ENCODE peak calls at places on chromosomes 2 and 18, in eight cellular contexts. L is esophagus muscularis mucosa, J is suprapubic skin, R is IMR-90, W is stomach, X is ovary, N is A549, P is uterus. M is an unnamed sample. For H3K9me3, the result is how much of the 10 kb centered on the place peaks cover.

GRCh38 chr2:127220807-127221527 is 868 bp upstream of the CYP27C1 start:
- DNase-seq in W (no peak), L (no peak), N (peak), R (no peak), P (no peak), X (no peak), J (no peak), M (no peak)

GRCh38 chr2:224101820-224102630 is 62.9 kb upstream of the SERPINE2 start:
- DNase-seq in X (no peak), J (no peak), N (no peak), P (peak), W (no peak), R (peak), L (peak), M (no peak)

GRCh38 chr2:205032093-205032551 is 486.8 kb downstream of the PARD3B start:
- DNase-seq in N (no peak), R (no peak), X (no peak), P (no peak), J (no peak), L (no peak), W (no peak), M (no peak)

GRCh38 chr2:9548506-9548905 is 7.1 kb downstream of the ADAM17 start:
- DNase-seq in J (no peak), N (no peak), W (no peak), R (peak), L (no peak), P (no peak), X (no peak), M (no peak)

GRCh38 chr18:42765225-42765624 is 350.3 kb downstream of the RIT2 start:
- DNase-seq in W (no peak), P (no peak), J (no peak), X (no peak), L (no peak), N (no peak), R (no peak), M (no peak)

GRCh38 chr2:54629914-54630609 is 93.4 kb upstream of the EML6 start:
- DNase-seq in R (peak), W (peak), L (no peak), J (no peak), N (peak), X (no peak), P (no peak), M (peak)

GRCh38 chr2:201040867-201041628 is 30.4 kb downstream of the HYCC2 start:
- DNase-seq in P (no peak), J (no peak), R (no peak), N (no peak), L (no peak), X (no peak), W (no peak), M (no peak)

GRCh38 chr2:159735648-159736047 is 23.3 kb downstream of the MARCHF7 start:
- DNase-seq in R (no peak), N (no peak), J (no peak), W (no peak), X (no peak), L (no peak), P (no peak), M (no peak)

GRCh38 chr2:121210691-121211090 is 74.3 kb downstream of the TFCP2L1 start:
- DNase-seq in X (no peak), R (no peak), J (no peak), L (no peak), W (peak), P (no peak), N (peak), M (peak)

GRCh38 chr18:8402237-8402636 is 207.0 kb upstream of the RAB12 start:
- DNase-seq in N (no peak), J (no peak), P (no peak), X (no peak), R (no peak), W (no peak), L (no peak), M (no peak)

DNA sequence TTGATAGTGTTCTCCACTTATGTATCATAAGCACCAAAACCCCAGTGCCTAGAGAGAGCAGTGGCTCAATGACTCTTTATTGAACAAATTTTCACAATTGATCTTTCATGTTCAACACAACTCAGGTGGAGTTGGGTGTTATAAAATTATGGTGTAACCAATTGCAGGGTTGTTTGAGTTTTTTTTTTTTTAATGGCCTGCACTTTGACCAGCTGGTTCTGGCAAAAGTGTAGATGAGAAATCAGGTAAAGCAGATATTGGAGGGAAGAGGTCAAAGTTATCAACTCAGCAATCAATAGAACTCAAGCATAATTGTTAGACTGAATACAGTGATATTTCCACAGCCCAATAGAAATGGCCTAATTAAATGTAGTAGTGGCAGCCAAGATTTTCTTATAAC is 1386.3 kb downstream of the SUCLG1 start:
- DNase-seq in R (no peak), J (no peak), N (no peak), L (no peak), W (no peak), P (no peak), X (no peak), M (no peak)
- H3K9me3 ChIP-seq in R (under half), J (under half), N (under half), L (under half), W (under half), P (under half), X (under half), M (under half)

GRCh38 chr2:24491626-24492282 is 700 bp downstream of the NCOA1 start:
- DNase-seq in W (peak), J (peak), L (no peak), X (peak), N (peak), R (no peak), P (peak), M (peak)
- TF ChIP-seq CTCF in W (no peak), J (no peak), L (no peak), X (no peak), N (no peak), R (no peak), P (no peak), M (no peak)

DNA sequence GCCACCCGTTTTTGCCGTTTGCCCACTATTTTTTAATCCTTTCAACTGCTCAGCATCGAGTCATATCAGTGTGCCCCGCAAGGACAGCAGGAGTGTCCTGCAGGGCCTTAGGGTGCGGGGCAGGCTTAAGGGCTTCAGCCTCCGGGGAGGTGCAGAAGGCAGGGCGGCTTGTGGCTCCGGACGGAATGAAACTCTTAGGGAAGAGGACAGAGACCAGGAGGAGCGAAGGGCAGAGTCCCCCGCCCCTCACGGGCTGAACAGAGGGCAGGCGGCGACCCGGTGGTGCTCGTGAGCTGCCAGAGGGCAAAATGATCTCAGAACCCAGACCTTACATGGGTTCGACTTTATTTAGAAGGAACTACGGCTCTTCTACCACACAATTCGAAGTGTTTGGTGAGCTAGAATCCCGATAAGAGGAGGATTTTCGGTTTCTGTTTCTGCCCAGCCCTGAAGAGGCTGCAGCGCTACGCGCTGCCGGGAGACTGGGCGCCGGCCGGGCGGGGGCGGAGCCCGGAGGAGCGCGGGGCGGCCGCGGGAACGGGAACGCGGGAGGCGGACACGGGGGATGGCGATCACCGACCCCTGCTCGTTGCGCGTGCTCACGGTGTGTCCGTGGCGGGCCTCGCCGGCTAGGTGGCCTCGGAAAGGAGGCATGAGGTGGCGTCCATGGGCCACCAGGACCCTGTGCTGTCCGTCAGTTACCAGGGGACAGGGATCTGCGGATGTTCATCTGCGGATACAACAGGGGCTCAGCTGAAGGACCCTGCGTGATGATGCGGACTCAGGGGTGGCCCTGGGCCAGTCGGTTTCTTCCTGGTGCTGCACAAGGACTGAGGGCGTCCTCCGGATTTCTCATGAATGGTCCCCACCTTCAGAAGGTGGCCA is 4.3 kb upstream of the SP100 start:
- DNase-seq in N (peak), P (peak), R (peak), X (peak), L (peak), W (peak), J (peak), M (peak)
- TF ChIP-seq POLR2A in N (no peak), P (peak), R (peak), X (no peak), L (peak), W (no peak), J (peak), M (peak)

GRCh38 chr2:119112770-119113488 is 45.6 kb downstream of the C1QL2 start:
- DNase-seq in N (no peak), P (no peak), X (no peak), W (no peak), L (peak), J (no peak), R (no peak), M (no peak)

GRCh38 chr2:119109823-119110222 is 48.7 kb downstream of the C1QL2 start:
- DNase-seq in N (no peak), J (no peak), W (no peak), X (no peak), L (peak), R (no peak), P (no peak), M (no peak)

GRCh38 chr2:119113489-119113770 is 45.1 kb downstream of the C1QL2 start:
- DNase-seq in L (peak), J (no peak), P (no peak), W (no peak), N (no peak), X (no peak), R (no peak), M (no peak)

GRCh38 chr2:119112230-119112629 is 46.3 kb downstream of the C1QL2 start:
- DNase-seq in R (no peak), P (no peak), N (no peak), J (no peak), L (no peak), X (no peak), W (no peak), M (no peak)

GRCh38 chr2:119111115-119111975 is 47.2 kb downstream of the C1QL2 start:
- DNase-seq in P (no peak), N (no peak), X (no peak), J (no peak), R (no peak), W (no peak), L (peak), M (no peak)
- H3K9me3 ChIP-seq in P (under half), N (under half), X (under half), J (under half), R (under half), W (under half), L (under half), M (under half)

DNA sequence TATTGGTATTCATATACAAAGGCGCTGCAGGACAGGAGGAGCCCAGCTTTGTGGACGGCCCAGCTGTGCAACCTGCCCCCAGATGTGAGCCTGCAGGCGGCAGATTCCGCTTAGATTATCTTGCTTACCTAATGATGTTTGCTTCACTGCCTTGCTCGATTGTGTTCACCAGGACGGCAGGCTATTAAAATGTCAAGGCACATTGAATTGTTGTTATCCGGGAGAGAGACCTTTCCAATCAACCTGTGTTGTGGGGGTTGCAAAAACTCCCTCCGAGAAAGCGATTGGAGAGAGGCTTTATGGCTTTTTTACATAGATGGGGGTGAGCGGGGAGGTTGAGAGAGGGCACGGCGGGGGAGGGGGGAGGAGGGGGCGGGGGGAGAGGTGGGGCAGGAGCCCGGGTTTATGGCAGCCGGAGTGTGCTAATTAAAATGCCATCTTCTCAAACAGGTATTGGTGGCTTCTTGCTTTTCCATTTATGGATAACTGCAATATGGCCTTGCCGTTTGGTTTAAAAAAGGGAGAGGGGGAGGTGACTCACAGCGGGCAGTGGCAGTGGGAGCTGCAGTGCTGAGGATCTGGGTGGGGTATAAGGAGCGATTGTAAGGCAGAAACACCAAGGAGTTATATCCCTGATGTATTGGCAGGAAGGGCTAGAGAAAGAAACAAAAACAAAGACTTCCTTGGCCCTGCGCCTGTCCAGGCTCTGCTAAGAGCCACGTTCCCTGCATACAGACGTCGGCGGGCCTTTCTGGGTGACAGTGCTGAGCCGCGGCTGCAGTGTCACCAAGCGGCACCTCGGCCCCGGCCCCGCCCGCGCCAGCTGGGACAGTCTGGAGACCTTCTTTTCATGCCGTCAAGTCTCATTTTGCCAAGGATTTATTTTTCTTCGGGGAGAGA is 97.2 kb downstream of the INSIG2 start:
- DNase-seq in W (peak), X (peak), N (peak), P (peak), L (no peak), J (peak), R (peak), M (peak)
- TF ChIP-seq CTCF in W (no peak), X (no peak), N (no peak), P (no peak), L (no peak), J (no peak), R (no peak), M (no peak)

GRCh38 chr2:85756195-85756594 is 2.4 kb downstream of the ATOH8 start:
- DNase-seq in L (no peak), P (no peak), X (no peak), W (no peak), N (no peak), J (no peak), R (no peak), M (no peak)
- TF ChIP-seq POLR2A in L (no peak), P (no peak), X (no peak), W (no peak), N (no peak), J (no peak), R (no peak), M (no peak)

DNA sequence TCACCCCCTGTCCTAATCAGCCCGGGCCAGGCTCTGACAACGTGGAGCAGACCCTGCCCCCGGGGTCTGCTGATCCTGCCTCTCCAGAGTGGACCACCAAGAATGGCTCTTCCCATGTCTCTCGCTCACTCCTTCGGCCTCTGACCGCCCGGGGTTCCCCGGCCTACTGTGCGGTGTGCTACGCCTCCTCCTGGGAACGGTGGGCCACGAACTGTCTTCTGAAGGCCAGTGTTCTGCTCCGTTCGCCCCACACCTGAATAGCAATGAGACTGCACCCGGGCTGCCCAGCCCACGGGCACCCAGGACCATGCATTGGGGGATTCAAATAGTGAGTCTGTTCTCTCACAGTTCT is 189.7 kb downstream of the TWIST2 start:
- DNase-seq in L (no peak), W (no peak), X (no peak), R (no peak), N (no peak), P (no peak), J (no peak), M (no peak)
- H3K9me3 ChIP-seq in L (under half), W (under half), X (under half), R (under half), N (under half), P (under half), J (under half), M (under half)

GRCh38 chr2:191867507-191867847 is 20.6 kb upstream of the CAVIN2 start:
- DNase-seq in R (no peak), J (no peak), X (no peak), N (no peak), P (no peak), W (no peak), L (no peak), M (no peak)

GRCh38 chr2:191863988-191864387 is 17.1 kb upstream of the CAVIN2 start:
- DNase-seq in N (no peak), W (no peak), L (no peak), R (peak), X (no peak), J (no peak), P (no peak), M (no peak)

GRCh38 chr2:191864623-191865521 is 18.0 kb upstream of the CAVIN2 start:
- DNase-seq in W (no peak), J (no peak), X (no peak), L (no peak), R (peak), N (no peak), P (no peak), M (no peak)

GRCh38 chr2:191866675-191867506 is 20.0 kb upstream of the CAVIN2 start:
- DNase-seq in J (no peak), R (peak), P (peak), L (no peak), W (no peak), N (peak), X (peak), M (no peak)

GRCh38 chr2:191866195-191866594 is 19.3 kb upstream of the CAVIN2 start:
- DNase-seq in W (no peak), J (no peak), L (no peak), N (no peak), X (no peak), R (no peak), P (no peak), M (no peak)
- TF ChIP-seq CTCF in W (no peak), J (no peak), L (no peak), N (no peak), X (no peak), R (no peak), P (no peak), M (no peak)

GRCh38 chr2:139622691-139623090 is 842.5 kb upstream of the NXPH2 start:
- DNase-seq in N (no peak), X (no peak), P (no peak), R (no peak), L (no peak), W (no peak), J (no peak), M (no peak)

GRCh38 chr2:139617747-139618146 is 837.6 kb upstream of the NXPH2 start:
- DNase-seq in L (no peak), N (no peak), J (no peak), X (no peak), R (no peak), W (no peak), P (no peak), M (no peak)
- TF ChIP-seq POLR2A in L (no peak), N (no peak), J (no peak), X (no peak), R (no peak), W (no peak), P (no peak), M (no peak)

DNA sequence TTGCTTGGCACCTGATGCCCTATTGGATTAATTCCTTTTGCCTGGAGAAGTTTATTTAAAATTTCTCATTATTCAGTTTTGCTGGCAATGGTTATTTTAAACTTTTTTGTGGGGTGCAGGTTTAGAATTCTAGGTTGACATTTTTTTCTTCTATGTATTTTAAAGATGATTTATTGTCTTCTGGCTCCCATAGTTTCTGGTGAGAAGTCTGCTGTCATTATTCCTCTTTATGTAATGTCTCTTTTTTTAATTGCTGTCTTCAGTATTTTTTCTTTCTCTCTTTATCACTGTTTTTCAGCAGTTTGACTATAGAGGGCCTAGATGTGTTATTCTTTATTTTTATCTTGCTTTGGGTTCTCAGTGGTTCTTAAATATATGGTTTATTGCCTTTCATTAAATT is 182.2 kb upstream of the STON1 start:
- DNase-seq in L (no peak), J (no peak), W (no peak), N (no peak), R (no peak), X (no peak), P (no peak), M (no peak)
- H3K9me3 ChIP-seq in L (under half), J (under half), W (under half), N (half or more), R (under half), X (under half), P (under half), M (under half)

M was measured in transverse colon.